ENCODE peak calls at places on chromosomes 7 and 10, in seven cellular contexts. A is bronchial epithelial cell; B is AG09309; Z is GM12891; H is activated CD4-positive, alpha-beta T cell treated with anti-CD3 and anti-CD28 coated beads for 36 hours; W is foreskin fibroblast; E is endothelial cell. L is an unnamed sample.

GRCh38 chr10:122648599-122649428 is 50.8 kb downstream of the C10orf120 start:
- DNase-seq in A (peak), B (no peak), E (peak), Z (peak), H (peak), W (peak), L (peak)

GRCh38 chr7:32039000-32039756 is 31.0 kb downstream of the PDE1C start:
- DNase-seq in B (no peak), E (peak), A (no peak), W (no peak), H (no peak), Z (no peak), L (no peak)

GRCh38 chr7:151429555-151430331 is 10.2 kb downstream of the CRYGN start:
- DNase-seq in A (peak), H (peak), B (no peak), E (no peak), W (no peak), Z (peak), L (no peak)

GRCh38 chr10:80407836-80408197 is 534 bp upstream of the PRXL2A start:
- DNase-seq in W (no peak), H (peak), A (peak), B (no peak), Z (peak), E (no peak), L (no peak)

GRCh38 chr10:21165489-21165888 is 268.4 kb upstream of the NEBL start:
- DNase-seq in A (no peak), W (no peak), B (no peak), Z (no peak), H (no peak), E (no peak), L (no peak)

GRCh38 chr10:118729641-118730258 is 25.0 kb downstream of the CACUL1 start:
- DNase-seq in E (no peak), H (no peak), B (no peak), A (peak), W (no peak), Z (no peak), L (no peak)

GRCh38 chr10:98338896-98339295 is 70.9 kb upstream of the LOXL4 start:
- DNase-seq in Z (no peak), A (no peak), B (no peak), W (no peak), E (no peak), H (no peak), L (no peak)

GRCh38 chr10:128080641-128081040 is 45.6 kb downstream of the MKI67 start:
- DNase-seq in W (no peak), Z (no peak), A (no peak), H (no peak), E (no peak), B (no peak), L (no peak)

GRCh38 chr7:90250601-90251303 is 5.8 kb downstream of the CFAP69 start:
- DNase-seq in W (peak), A (no peak), E (no peak), Z (no peak), B (no peak), H (no peak), L (no peak)

GRCh38 chr10:60901561-60902235 is 42.3 kb downstream of the RHOBTB1 start:
- DNase-seq in H (no peak), W (no peak), B (no peak), Z (no peak), E (no peak), A (peak), L (no peak)

GRCh38 chr10:124597677-124598165 is 136.1 kb downstream of the LHPP start:
- DNase-seq in H (no peak), Z (no peak), E (no peak), B (no peak), W (no peak), A (no peak), L (no peak)

GRCh38 chr10:129945031-129945430 is 19.0 kb downstream of the EBF3 start:
- DNase-seq in A (no peak), W (no peak), B (no peak), Z (no peak), H (no peak), E (no peak), L (no peak)

GRCh38 chr10:111204880-111205279 is 128.1 kb downstream of the ADRA2A start:
- DNase-seq in H (no peak), Z (no peak), B (no peak), E (no peak), A (no peak), W (no peak), L (no peak)

GRCh38 chr10:22271786-22272185 is 44.4 kb upstream of the COMMD3 start:
- DNase-seq in H (peak), E (no peak), W (no peak), Z (no peak), A (peak), B (no peak), L (no peak)

GRCh38 chr7:140230517-140230861 is 53.7 kb upstream of the KDM7A start:
- DNase-seq in Z (no peak), B (no peak), W (peak), H (peak), E (no peak), A (no peak), L (no peak)

GRCh38 chr10:111146025-111146640 is 69.3 kb downstream of the ADRA2A start:
- DNase-seq in Z (no peak), E (no peak), B (no peak), A (no peak), H (no peak), W (no peak), L (no peak)

GRCh38 chr7:74057216-74057925 is 26.2 kb upstream of the LIMK1 start:
- DNase-seq in E (no peak), B (no peak), W (no peak), A (no peak), Z (no peak), H (no peak), L (no peak)

GRCh38 chr7:129949292-129950133 is 3.2 kb downstream of the UBE2H start:
- DNase-seq in W (peak), A (peak), H (peak), B (no peak), E (peak), Z (no peak), L (peak)

GRCh38 chr7:8724080-8724718 is 290.8 kb downstream of the NXPH1 start:
- DNase-seq in E (peak), H (peak), A (peak), B (no peak), W (no peak), Z (peak), L (no peak)

GRCh38 chr10:84138478-84139125 is 707 bp upstream of the GHITM start:
- DNase-seq in A (peak), W (peak), H (peak), Z (no peak), B (no peak), E (no peak), L (no peak)

GRCh38 chr7:40721344-40721949 is 586.6 kb downstream of the SUGCT start:
- DNase-seq in H (no peak), E (no peak), W (no peak), B (no peak), Z (no peak), A (no peak), L (no peak)

GRCh38 chr7:50620418-50620817 is 55.2 kb upstream of the DDC start:
- DNase-seq in A (no peak), Z (no peak), W (no peak), H (no peak), B (no peak), E (no peak), L (no peak)

GRCh38 chr10:59670269-59670668 is 39.4 kb downstream of the SLC16A9 start:
- DNase-seq in E (no peak), Z (no peak), H (no peak), A (no peak), B (no peak), W (no peak), L (no peak)

GRCh38 chr7:156223935-156224334 is 411.7 kb upstream of the SHH start:
- DNase-seq in E (no peak), A (no peak), H (no peak), Z (no peak), W (no peak), B (no peak), L (no peak)

GRCh38 chr10:128881086-128881485 is 586.0 kb upstream of the MGMT start:
- DNase-seq in Z (no peak), B (no peak), H (no peak), W (no peak), A (no peak), E (no peak), L (no peak)

GRCh38 chr10:127576011-127576410 is 26.9 kb downstream of the NPS start:
- DNase-seq in E (no peak), B (no peak), W (no peak), A (no peak), H (no peak), Z (no peak), L (no peak)

GRCh38 chr7:90326500-90326899 is 5.4 kb upstream of the FAM237B start:
- DNase-seq in B (no peak), H (no peak), A (no peak), Z (no peak), E (no peak), W (no peak), L (no peak)

GRCh38 chr7:75716992-75717626 is 21.6 kb downstream of the HIP1 start:
- DNase-seq in E (no peak), B (peak), Z (no peak), W (peak), H (no peak), A (peak), L (no peak)

GRCh38 chr10:103703941-103704919 is 151.1 kb downstream of the SH3PXD2A start:
- DNase-seq in E (no peak), W (no peak), B (no peak), Z (no peak), H (peak), A (no peak), L (no peak)

GRCh38 chr10:30368065-30368718 is 19.1 kb upstream of the MTPAP start:
- DNase-seq in Z (no peak), A (peak), E (no peak), W (peak), H (no peak), B (no peak), L (no peak)

GRCh38 chr10:10613654-10614244 is 403.9 kb upstream of the CELF2 start:
- DNase-seq in A (no peak), Z (no peak), E (no peak), H (no peak), W (no peak), B (no peak), L (peak)

GRCh38 chr7:95104739-95105138 is 197.3 kb downstream of the PPP1R9A start:
- DNase-seq in B (no peak), E (no peak), W (peak), A (peak), Z (no peak), H (no peak), L (no peak)

GRCh38 chr7:37916673-37917660 is at the start of gene SFRP4:
- DNase-seq in A (peak), E (peak), H (peak), W (no peak), B (no peak), Z (no peak), L (no peak)

GRCh38 chr7:116226664-116227063 is 16.3 kb downstream of the TES start:
- DNase-seq in A (peak), E (no peak), H (no peak), W (no peak), Z (no peak), B (no peak), L (no peak)

GRCh38 chr7:17878621-17879020 is 61.7 kb downstream of the SNX13 start:
- DNase-seq in H (no peak), Z (no peak), B (no peak), E (no peak), A (no peak), W (no peak), L (no peak)

GRCh38 chr7:29563590-29564454 is at the start of gene PRR15:
- DNase-seq in H (peak), B (no peak), W (no peak), E (peak), A (peak), Z (peak), L (no peak)

GRCh38 chr7:98831641-98832221 is 38.1 kb downstream of the TMEM130 start:
- DNase-seq in A (no peak), Z (no peak), W (no peak), H (peak), E (peak), B (no peak), L (no peak)

GRCh38 chr7:98133621-98134266 is 27.1 kb downstream of the LMTK2 start:
- DNase-seq in A (peak), W (peak), B (no peak), E (no peak), Z (no peak), H (no peak), L (no peak)